ENCODE peak calls at places on chromosomes 13 and 19, in four cellular contexts. One of them, this sample, is unnamed. For H3K27me3 and H3K9me3, the result is how much of the 10 kb centered on the place peaks cover.

GRCh38 chr13:102020611-102021216 is 381.1 kb downstream of the FGF14 start:
- DNase-seq in HAP-1: no peak
- DNase-seq in heart left ventricle: no peak
- DNase-seq in CD4-positive, alpha-beta memory T cell: no peak
- DNase-seq in this sample: no peak

GRCh38 chr13:111632906-111633305 is 312.5 kb downstream of the TEX29 start:
- DNase-seq in HAP-1: no peak
- DNase-seq in CD4-positive, alpha-beta memory T cell: no peak
- DNase-seq in heart left ventricle: no peak
- DNase-seq in this sample: no peak

GRCh38 chr13:41222259-41222852 is 28.0 kb upstream of the KBTBD7 start:
- DNase-seq in HAP-1: peak
- DNase-seq in CD4-positive, alpha-beta memory T cell: peak
- DNase-seq in heart left ventricle: no peak
- DNase-seq in this sample: peak

GRCh38 chr13:46126552-46127171 is 21.8 kb upstream of the CPB2 start:
- DNase-seq in heart left ventricle: peak
- DNase-seq in CD4-positive, alpha-beta memory T cell: peak
- DNase-seq in HAP-1: peak
- DNase-seq in this sample: peak

GRCh38 chr19:10748924-10749434 is 31.1 kb downstream of the DNM2 start:
- DNase-seq in heart left ventricle: peak
- DNase-seq in CD4-positive, alpha-beta memory T cell: no peak
- DNase-seq in HAP-1: no peak
- DNase-seq in this sample: no peak

GRCh38 chr13:92158335-92158734 is 759.9 kb downstream of the GPC5 start:
- DNase-seq in CD4-positive, alpha-beta memory T cell: no peak
- DNase-seq in heart left ventricle: no peak
- DNase-seq in HAP-1: no peak
- DNase-seq in this sample: no peak

GRCh38 chr19:49836176-49837008 is 14.6 kb upstream of the PTOV1 start:
- DNase-seq in heart left ventricle: no peak
- DNase-seq in CD4-positive, alpha-beta memory T cell: no peak
- DNase-seq in HAP-1: no peak
- DNase-seq in this sample: no peak

GRCh38 chr19:18649371-18650047 is 12.7 kb downstream of the KLHL26 start:
- DNase-seq in HAP-1: no peak
- DNase-seq in heart left ventricle: peak
- DNase-seq in CD4-positive, alpha-beta memory T cell: no peak
- DNase-seq in this sample: no peak

GRCh38 chr13:112071011-112071901 is 4.3 kb downstream of the SOX1 start:
- DNase-seq in HAP-1: no peak
- DNase-seq in heart left ventricle: no peak
- DNase-seq in CD4-positive, alpha-beta memory T cell: no peak
- DNase-seq in this sample: no peak

GRCh38 chr19:17031741-17032140 is 5.1 kb upstream of the CPAMD8 start:
- DNase-seq in heart left ventricle: no peak
- DNase-seq in HAP-1: no peak
- DNase-seq in CD4-positive, alpha-beta memory T cell: no peak
- DNase-seq in this sample: no peak

GRCh38 chr13:66347718-66348117 is 882.4 kb downstream of the PCDH9 start:
- DNase-seq in HAP-1: no peak
- DNase-seq in heart left ventricle: no peak
- DNase-seq in CD4-positive, alpha-beta memory T cell: no peak
- DNase-seq in this sample: no peak

GRCh38 chr13:112042496-112042895 is 24.5 kb upstream of the SOX1 start:
- DNase-seq in CD4-positive, alpha-beta memory T cell: no peak
- DNase-seq in HAP-1: no peak
- DNase-seq in heart left ventricle: no peak
- DNase-seq in this sample: no peak

GRCh38 chr19:55368701-55369563 is 1.3 kb downstream of the IL11 start:
- DNase-seq in CD4-positive, alpha-beta memory T cell: no peak
- DNase-seq in heart left ventricle: no peak
- DNase-seq in HAP-1: peak
- DNase-seq in this sample: no peak

GRCh38 chr19:47381653-47382279 is 32.7 kb downstream of the DHX34 start:
- DNase-seq in CD4-positive, alpha-beta memory T cell: no peak
- DNase-seq in HAP-1: no peak
- DNase-seq in heart left ventricle: no peak
- DNase-seq in this sample: no peak

GRCh38 chr13:29129616-29130015 is 309.5 kb downstream of the MTUS2 start:
- DNase-seq in HAP-1: no peak
- DNase-seq in CD4-positive, alpha-beta memory T cell: no peak
- DNase-seq in heart left ventricle: no peak
- DNase-seq in this sample: no peak

GRCh38 chr13:113970810-113971470 is 2.9 kb downstream of the C13orf46 start:
- DNase-seq in HAP-1: no peak
- DNase-seq in CD4-positive, alpha-beta memory T cell: no peak
- DNase-seq in heart left ventricle: peak
- DNase-seq in this sample: no peak

GRCh38 chr19:48302600-48302959 is 22.8 kb upstream of the EMP3 start:
- DNase-seq in HAP-1: no peak
- DNase-seq in heart left ventricle: no peak
- DNase-seq in CD4-positive, alpha-beta memory T cell: no peak
- DNase-seq in this sample: no peak

GRCh38 chr13:79096099-79096498 is 310.0 kb downstream of the RBM26 start:
- DNase-seq in HAP-1: no peak
- DNase-seq in CD4-positive, alpha-beta memory T cell: no peak
- DNase-seq in heart left ventricle: no peak
- DNase-seq in this sample: no peak

GRCh38 chr13:73035660-73036059 is 23.1 kb upstream of the KLF5 start:
- DNase-seq in heart left ventricle: no peak
- DNase-seq in HAP-1: no peak
- DNase-seq in CD4-positive, alpha-beta memory T cell: no peak
- DNase-seq in this sample: no peak

GRCh38 chr13:25771641-25772478 is 280.0 kb downstream of the SHISA2 start:
- DNase-seq in CD4-positive, alpha-beta memory T cell: no peak
- DNase-seq in heart left ventricle: no peak
- DNase-seq in HAP-1: no peak
- DNase-seq in this sample: no peak

GRCh38 chr13:75762066-75762937 is 126.2 kb downstream of the LMO7 start:
- DNase-seq in HAP-1: no peak
- DNase-seq in heart left ventricle: no peak
- DNase-seq in CD4-positive, alpha-beta memory T cell: peak
- DNase-seq in this sample: no peak

GRCh38 chr13:34207872-34208271 is 389.9 kb downstream of the RFC3 start:
- DNase-seq in CD4-positive, alpha-beta memory T cell: no peak
- DNase-seq in HAP-1: no peak
- DNase-seq in heart left ventricle: no peak
- DNase-seq in this sample: no peak

GRCh38 chr19:50792246-50792851 is 2.1 kb downstream of the ACP4 start:
- DNase-seq in CD4-positive, alpha-beta memory T cell: no peak
- DNase-seq in HAP-1: no peak
- DNase-seq in heart left ventricle: no peak
- DNase-seq in this sample: no peak

GRCh38 chr13:99907038-99907437 is 64.5 kb downstream of the ZIC5 start:
- DNase-seq in heart left ventricle: no peak
- DNase-seq in HAP-1: no peak
- DNase-seq in CD4-positive, alpha-beta memory T cell: no peak
- DNase-seq in this sample: no peak
- H3K27me3 ChIP-seq in heart left ventricle: half or more
- H3K27me3 ChIP-seq in HAP-1: under half
- H3K27me3 ChIP-seq in CD4-positive, alpha-beta memory T cell: under half
- H3K27me3 ChIP-seq in this sample: under half

GRCh38 chr13:36369268-36370107 is 23.3 kb upstream of the SPART start:
- DNase-seq in CD4-positive, alpha-beta memory T cell: no peak
- DNase-seq in heart left ventricle: no peak
- DNase-seq in HAP-1: no peak
- DNase-seq in this sample: no peak

GRCh38 chr13:36363464-36363863 is 17.3 kb upstream of the SPART start:
- DNase-seq in CD4-positive, alpha-beta memory T cell: no peak
- DNase-seq in HAP-1: no peak
- DNase-seq in heart left ventricle: no peak
- DNase-seq in this sample: no peak

GRCh38 chr13:36362914-36363313 is 16.7 kb upstream of the SPART start:
- DNase-seq in HAP-1: no peak
- DNase-seq in CD4-positive, alpha-beta memory T cell: no peak
- DNase-seq in heart left ventricle: no peak
- DNase-seq in this sample: no peak

GRCh38 chr13:36362251-36362650 is 16.1 kb upstream of the SPART start:
- DNase-seq in HAP-1: no peak
- DNase-seq in CD4-positive, alpha-beta memory T cell: no peak
- DNase-seq in heart left ventricle: no peak
- DNase-seq in this sample: no peak

GRCh38 chr13:36366023-36366422 is 19.8 kb upstream of the SPART start:
- DNase-seq in HAP-1: no peak
- DNase-seq in CD4-positive, alpha-beta memory T cell: no peak
- DNase-seq in heart left ventricle: no peak
- DNase-seq in this sample: no peak
- H3K9me3 ChIP-seq in HAP-1: under half
- H3K9me3 ChIP-seq in CD4-positive, alpha-beta memory T cell: under half
- H3K9me3 ChIP-seq in heart left ventricle: under half
- H3K9me3 ChIP-seq in this sample: under half

DNA sequence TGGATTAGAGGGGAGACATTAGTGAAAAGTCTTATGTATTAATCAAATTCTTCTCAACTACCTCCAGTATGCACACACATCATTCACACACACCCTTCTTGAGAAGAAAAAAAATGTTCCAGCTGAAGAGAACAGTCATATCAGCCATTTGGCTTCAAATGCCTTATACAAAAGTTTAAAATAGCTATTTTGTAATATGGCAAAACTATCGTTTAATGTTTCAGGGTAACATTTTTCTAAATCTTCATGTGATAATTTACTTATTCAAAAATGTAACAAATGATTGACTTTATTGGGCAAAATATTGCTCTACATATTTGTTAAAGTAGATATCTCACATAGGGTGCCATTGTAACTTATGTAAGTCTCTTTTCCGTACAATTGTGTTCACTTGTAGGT is 13.5 kb downstream of the ZIC2 start:
- DNase-seq in heart left ventricle: no peak
- DNase-seq in CD4-positive, alpha-beta memory T cell: no peak
- DNase-seq in HAP-1: no peak
- DNase-seq in this sample: no peak
- H3K27me3 ChIP-seq in heart left ventricle: half or more
- H3K27me3 ChIP-seq in CD4-positive, alpha-beta memory T cell: half or more
- H3K27me3 ChIP-seq in HAP-1: under half
- H3K27me3 ChIP-seq in this sample: half or more

GRCh38 chr19:22784051-22784450 is at the start of gene ZNF99:
- DNase-seq in HAP-1: no peak
- DNase-seq in heart left ventricle: peak
- DNase-seq in CD4-positive, alpha-beta memory T cell: no peak
- DNase-seq in this sample: no peak
- H3K9me3 ChIP-seq in HAP-1: under half
- H3K9me3 ChIP-seq in heart left ventricle: under half
- H3K9me3 ChIP-seq in CD4-positive, alpha-beta memory T cell: under half
- H3K9me3 ChIP-seq in this sample: under half

GRCh38 chr19:1748703-1749341 is 4.5 kb upstream of the ONECUT3 start:
- DNase-seq in heart left ventricle: no peak
- DNase-seq in HAP-1: no peak
- DNase-seq in CD4-positive, alpha-beta memory T cell: no peak
- DNase-seq in this sample: no peak

GRCh38 chr19:1749373-1750342 is 3.6 kb upstream of the ONECUT3 start:
- DNase-seq in HAP-1: no peak
- DNase-seq in heart left ventricle: no peak
- DNase-seq in CD4-positive, alpha-beta memory T cell: peak
- DNase-seq in this sample: no peak

GRCh38 chr19:1751367-1752008 is 1.8 kb upstream of the ONECUT3 start:
- DNase-seq in HAP-1: no peak
- DNase-seq in CD4-positive, alpha-beta memory T cell: peak
- DNase-seq in heart left ventricle: no peak
- DNase-seq in this sample: no peak

GRCh38 chr19:1752009-1752756 is 1.1 kb upstream of the ONECUT3 start:
- DNase-seq in CD4-positive, alpha-beta memory T cell: peak
- DNase-seq in HAP-1: no peak
- DNase-seq in heart left ventricle: no peak
- DNase-seq in this sample: no peak

DNA sequence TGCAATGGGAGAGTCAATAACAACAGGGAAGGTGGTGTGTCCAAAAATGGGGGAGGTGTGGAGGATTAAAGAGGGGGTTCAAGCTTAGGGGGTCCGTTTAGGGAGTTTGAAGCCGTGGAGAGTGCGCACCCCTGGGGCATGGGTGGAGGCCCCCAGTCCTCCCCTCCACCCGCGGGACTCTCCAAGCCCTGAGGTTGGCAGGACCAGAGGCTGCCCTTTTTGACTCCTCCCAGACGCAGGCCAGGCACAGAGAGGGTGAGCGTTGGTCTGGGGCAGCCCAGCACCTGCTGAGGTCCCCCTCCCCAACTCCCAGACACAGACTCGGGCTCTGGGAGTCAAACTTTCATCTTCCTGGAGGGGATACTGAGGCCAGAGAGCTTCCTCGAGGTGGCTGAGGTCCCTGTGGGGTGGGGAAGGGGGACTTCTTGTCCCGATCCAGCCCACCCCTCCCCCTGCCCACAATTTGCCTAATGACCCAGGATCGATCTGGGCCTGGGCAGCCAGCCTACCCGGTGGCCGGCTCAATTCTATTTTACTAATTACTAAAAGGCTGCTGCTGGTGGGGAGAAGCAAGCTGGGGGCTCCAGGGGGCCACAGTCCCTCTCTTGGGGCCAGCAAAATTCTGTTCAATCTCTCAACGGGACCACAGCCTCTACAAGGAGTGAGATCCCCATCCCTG is 2.8 kb upstream of the ONECUT3 start:
- DNase-seq in CD4-positive, alpha-beta memory T cell: peak
- DNase-seq in HAP-1: no peak
- DNase-seq in heart left ventricle: no peak
- DNase-seq in this sample: no peak
- H3K27me3 ChIP-seq in CD4-positive, alpha-beta memory T cell: half or more
- H3K27me3 ChIP-seq in HAP-1: half or more
- H3K27me3 ChIP-seq in heart left ventricle: half or more
- H3K27me3 ChIP-seq in this sample: half or more

GRCh38 chr19:44005968-44006367 is 3.2 kb downstream of the ZNF230 start:
- DNase-seq in heart left ventricle: no peak
- DNase-seq in CD4-positive, alpha-beta memory T cell: no peak
- DNase-seq in HAP-1: no peak
- DNase-seq in this sample: no peak
- H3K9me3 ChIP-seq in heart left ventricle: half or more
- H3K9me3 ChIP-seq in CD4-positive, alpha-beta memory T cell: under half
- H3K9me3 ChIP-seq in HAP-1: under half
- H3K9me3 ChIP-seq in this sample: under half

DNA sequence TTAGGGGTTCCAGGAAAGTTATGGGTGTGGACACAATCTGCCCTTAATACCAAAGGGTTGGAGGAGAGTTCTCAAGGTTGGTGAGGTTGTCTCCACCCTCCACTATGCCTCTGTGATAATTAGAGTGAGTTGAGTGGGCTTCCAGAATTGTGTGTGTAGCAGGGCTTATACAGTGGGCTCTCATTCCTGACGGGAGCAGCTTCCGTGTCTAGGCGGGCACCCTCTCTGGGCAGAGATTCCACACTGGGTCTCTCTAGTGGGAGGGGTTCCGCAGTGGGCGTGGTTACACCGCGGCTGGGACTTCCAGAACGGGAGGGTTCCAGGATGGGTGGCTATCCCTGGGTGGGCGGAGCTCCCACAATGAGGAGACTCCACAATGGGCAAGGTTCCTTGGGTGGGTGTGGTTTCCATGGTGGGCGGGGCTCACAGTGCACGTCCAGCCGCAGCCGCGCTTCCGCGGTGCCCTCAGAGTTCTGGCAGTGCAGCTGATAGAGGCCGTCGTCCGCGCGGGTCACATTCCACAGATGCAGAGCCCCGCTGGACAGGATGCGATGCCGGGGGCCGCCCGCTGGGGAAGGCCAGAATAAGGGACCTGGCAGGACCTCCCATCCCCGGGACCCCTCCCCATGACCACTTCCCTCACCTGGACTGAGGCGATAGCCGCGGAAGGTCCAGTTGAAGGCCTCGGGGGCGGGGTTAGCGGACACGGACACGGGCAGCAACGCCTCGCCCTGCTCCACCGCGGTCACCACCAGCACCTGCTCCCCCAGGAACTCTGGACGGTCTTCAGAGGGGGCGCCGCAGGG is 8.4 kb downstream of the NPHS1 start:
- DNase-seq in HAP-1: peak
- DNase-seq in heart left ventricle: no peak
- DNase-seq in CD4-positive, alpha-beta memory T cell: no peak
- DNase-seq in this sample: no peak
- H3K27me3 ChIP-seq in HAP-1: under half
- H3K27me3 ChIP-seq in heart left ventricle: half or more
- H3K27me3 ChIP-seq in CD4-positive, alpha-beta memory T cell: under half
- H3K27me3 ChIP-seq in this sample: under half